ENCODE peak calls at places on chromosomes 6 and 20, in five cellular contexts. C is stomach; K is lung; Z is CD4-positive, alpha-beta T cell; X is left lung. G is an unnamed sample.

GRCh38 chr6:8939615-8940014 is 504.3 kb upstream of the SLC35B3 start:
- DNase-seq in C (no peak), K (no peak), Z (no peak), X (no peak), G (no peak)

GRCh38 chr20:58650181-58650775 is 805 bp upstream of the STX16 start:
- DNase-seq in C (no peak), K (no peak), Z (peak), X (peak), G (peak)

GRCh38 chr20:47496118-47496517 is 5.6 kb upstream of the NCOA3 start:
- DNase-seq in C (no peak), K (no peak), Z (no peak), X (no peak), G (no peak)

GRCh38 chr6:157982297-157982579 is 575 bp downstream of the SYNJ2 start:
- DNase-seq in C (peak), K (no peak), Z (peak), X (peak), G (peak)

GRCh38 chr20:62959101-62959971 is 6.8 kb downstream of the SLC17A9 start:
- DNase-seq in C (no peak), K (no peak), Z (no peak), X (peak), G (no peak)

GRCh38 chr6:30071081-30071818 is 4.3 kb downstream of the PPP1R11 start:
- DNase-seq in C (no peak), K (no peak), Z (no peak), X (peak), G (no peak)

GRCh38 chr20:40943591-40943990 is 85.0 kb upstream of the TOP1 start:
- DNase-seq in C (no peak), K (no peak), Z (no peak), X (no peak), G (no peak)

GRCh38 chr20:63134201-63134612 is 81.7 kb downstream of the YTHDF1 start:
- DNase-seq in C (no peak), K (no peak), Z (no peak), X (no peak), G (no peak)

GRCh38 chr6:83442752-83443151 is 11.9 kb upstream of the ME1 start:
- DNase-seq in C (no peak), K (no peak), Z (no peak), X (no peak), G (no peak)

GRCh38 chr6:14228571-14228970 is 111.0 kb downstream of the CD83 start:
- DNase-seq in C (no peak), K (no peak), Z (no peak), X (no peak), G (no peak)

GRCh38 chr6:73003302-73003701 is 222.0 kb downstream of the KHDC1L start:
- DNase-seq in C (no peak), K (no peak), Z (no peak), X (no peak), G (no peak)

GRCh38 chr6:32882879-32883250 is 28.9 kb downstream of the PSMB9 start:
- DNase-seq in C (no peak), K (no peak), Z (no peak), X (no peak), G (no peak)

GRCh38 chr6:13261464-13261994 is 66.8 kb downstream of the TBC1D7 start:
- DNase-seq in C (no peak), K (no peak), Z (no peak), X (no peak), G (no peak)

GRCh38 chr6:54860132-54860531 is 13.6 kb downstream of the FAM83B start:
- DNase-seq in C (no peak), K (no peak), Z (no peak), X (no peak), G (no peak)

GRCh38 chr6:129651291-129651691 is 58.7 kb downstream of the ARHGAP18 start:
- DNase-seq in C (no peak), K (no peak), Z (no peak), X (no peak), G (no peak)

GRCh38 chr6:24910331-24910849 is 25.4 kb downstream of the RIPOR2 start:
- DNase-seq in C (no peak), K (no peak), Z (peak), X (peak), G (no peak)

GRCh38 chr6:139882977-139883728 is 508.7 kb upstream of the CITED2 start:
- DNase-seq in C (no peak), K (no peak), Z (no peak), X (no peak), G (no peak)

GRCh38 chr6:2235782-2236495 is 9.5 kb downstream of the GMDS start:
- DNase-seq in C (no peak), K (no peak), Z (no peak), X (no peak), G (no peak)

GRCh38 chr6:81376745-81377144 is 375.7 kb downstream of the TENT5A start:
- DNase-seq in C (no peak), K (no peak), Z (no peak), X (no peak), G (no peak)

GRCh38 chr6:41638801-41639555 is 710 bp downstream of the MDFI start:
- DNase-seq in C (no peak), K (no peak), Z (no peak), X (no peak), G (no peak)

GRCh38 chr6:100426241-100426640 is 38.5 kb downstream of the SIM1 start:
- DNase-seq in C (no peak), K (no peak), Z (no peak), X (no peak), G (no peak)

GRCh38 chr6:69935079-69935478 is 68.7 kb downstream of the COL19A1 start:
- DNase-seq in C (no peak), K (no peak), Z (no peak), X (no peak), G (no peak)

GRCh38 chr20:45047581-45048119 is 53.3 kb downstream of the KCNS1 start:
- DNase-seq in C (no peak), K (no peak), Z (no peak), X (no peak), G (no peak)

GRCh38 chr20:54156522-54156921 is 17.3 kb downstream of the CYP24A1 start:
- DNase-seq in C (no peak), K (no peak), Z (no peak), X (no peak), G (no peak)

GRCh38 chr6:111591370-111591900 is 14.2 kb downstream of the TRAF3IP2 start:
- DNase-seq in C (peak), K (peak), Z (no peak), X (peak), G (no peak)

GRCh38 chr6:130026859-130027258 is 8.5 kb downstream of the L3MBTL3 start:
- DNase-seq in C (no peak), K (no peak), Z (no peak), X (no peak), G (no peak)

GRCh38 chr6:66825539-66825938 is 1118.5 kb upstream of the EYS start:
- DNase-seq in C (no peak), K (no peak), Z (no peak), X (no peak), G (no peak)

GRCh38 chr6:121848523-121849255 is 413.2 kb downstream of the GJA1 start:
- DNase-seq in C (no peak), K (no peak), Z (no peak), X (no peak), G (no peak)

GRCh38 chr6:85470023-85470410 is 20.1 kb downstream of the NT5E start:
- DNase-seq in C (no peak), K (no peak), Z (no peak), X (no peak), G (no peak)

GRCh38 chr20:4366076-4366475 is 350.7 kb upstream of the RNF24 start:
- DNase-seq in C (no peak), K (no peak), Z (no peak), X (no peak), G (no peak)

GRCh38 chr20:35467339-35468224 is 12.2 kb downstream of the CEP250 start:
- DNase-seq in C (no peak), K (no peak), Z (no peak), X (no peak), G (no peak)

GRCh38 chr6:133741375-133741861 is 147.5 kb upstream of the TCF21 start:
- DNase-seq in C (no peak), K (no peak), Z (no peak), X (no peak), G (no peak)

GRCh38 chr6:112933947-112934346 is 586.8 kb downstream of the RFPL4B start:
- DNase-seq in C (no peak), K (no peak), Z (no peak), X (no peak), G (no peak)

GRCh38 chr6:72250664-72251063 is 364.3 kb downstream of the RIMS1 start:
- DNase-seq in C (no peak), K (no peak), Z (no peak), X (no peak), G (no peak)

GRCh38 chr20:53352727-53353440 is 240.8 kb downstream of the ZNF217 start:
- DNase-seq in C (no peak), K (no peak), Z (no peak), X (no peak), G (no peak)

GRCh38 chr6:137712587-137712986 is 154.5 kb upstream of the TNFAIP3 start:
- DNase-seq in C (no peak), K (no peak), Z (no peak), X (no peak), G (no peak)

GRCh38 chr6:162917506-162917905 is 189.7 kb downstream of the PACRG start:
- DNase-seq in C (no peak), K (no peak), Z (no peak), X (no peak), G (no peak)

DNA sequence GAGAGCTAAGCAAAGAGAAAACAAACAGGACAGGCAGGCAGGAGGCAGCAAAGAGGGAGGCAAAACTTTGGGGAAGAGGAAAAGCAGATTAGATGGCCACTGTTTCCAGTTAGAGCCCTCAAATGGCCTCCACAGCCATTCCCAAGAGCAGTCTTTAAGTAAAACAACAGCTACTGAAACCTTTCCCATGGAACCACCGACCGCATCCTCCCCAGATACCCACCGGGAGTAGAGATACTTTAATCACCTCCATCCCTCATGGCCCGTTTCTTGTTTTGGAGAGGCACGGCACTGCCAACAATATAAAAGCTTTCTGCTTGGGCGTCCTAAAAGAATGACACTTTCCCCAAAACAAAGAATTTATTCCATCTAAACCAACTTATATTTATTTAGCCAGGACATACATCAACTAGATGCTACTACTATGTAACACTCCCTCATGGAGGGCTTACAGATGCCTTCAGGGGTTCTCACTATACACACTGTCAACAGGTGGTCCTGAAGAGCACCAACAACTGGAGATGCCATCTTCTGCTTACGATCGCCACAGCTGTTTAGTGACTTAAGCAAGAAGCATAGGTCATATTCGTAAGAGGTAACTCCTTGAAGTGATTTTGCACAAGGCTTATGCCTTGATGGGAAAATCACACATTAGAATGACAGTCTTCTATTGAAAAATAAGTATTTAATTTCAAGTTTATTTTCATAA is 43.4 kb downstream of the CNKSR3 start:
- DNase-seq in C (no peak), K (no peak), Z (no peak), X (no peak), G (no peak)
- TF ChIP-seq CTCF in C (no peak), K (no peak), Z (no peak), X (no peak), G (no peak)

DNA sequence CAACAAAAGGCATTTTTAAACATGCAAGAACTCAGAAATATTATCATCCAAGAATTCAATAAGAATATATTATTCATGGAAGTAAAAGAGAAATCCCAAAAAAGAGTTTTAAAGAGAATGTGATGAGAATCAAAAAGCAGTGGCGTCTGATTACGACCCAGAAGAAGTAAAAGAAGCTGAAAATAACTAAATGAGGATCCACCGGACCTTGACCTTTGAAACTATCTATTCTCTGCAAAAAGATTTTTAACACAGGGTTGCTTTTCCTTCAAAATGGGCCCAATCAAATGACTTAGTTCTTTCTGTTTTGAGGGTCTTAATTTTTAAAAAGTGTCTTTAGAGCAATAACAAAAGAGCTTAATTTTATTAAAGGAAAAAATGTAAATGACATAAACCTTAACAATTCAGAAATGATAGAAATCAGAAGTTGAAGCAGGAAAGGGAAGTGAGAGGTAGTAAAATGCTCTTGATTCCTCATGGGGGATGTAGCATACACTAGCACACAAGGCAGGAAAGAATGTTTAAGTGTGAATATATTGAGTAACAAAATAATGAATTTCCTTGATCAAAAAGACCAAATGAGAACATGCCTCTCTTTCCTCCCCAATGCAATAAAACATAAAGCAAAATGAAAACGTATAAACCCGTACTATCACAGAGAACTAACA is 223.1 kb upstream of the PRDM1 start:
- DNase-seq in C (no peak), K (no peak), Z (no peak), X (no peak), G (no peak)
- TF ChIP-seq CTCF in C (no peak), K (no peak), Z (no peak), X (no peak), G (no peak)

GRCh38 chr20:51680067-51680749 is 88.0 kb downstream of the ATP9A start:
- DNase-seq in C (no peak), K (no peak), Z (no peak), X (no peak), G (no peak)

GRCh38 chr20:51679254-51679921 is 88.8 kb downstream of the ATP9A start:
- DNase-seq in C (no peak), K (no peak), Z (no peak), X (no peak), G (no peak)

DNA sequence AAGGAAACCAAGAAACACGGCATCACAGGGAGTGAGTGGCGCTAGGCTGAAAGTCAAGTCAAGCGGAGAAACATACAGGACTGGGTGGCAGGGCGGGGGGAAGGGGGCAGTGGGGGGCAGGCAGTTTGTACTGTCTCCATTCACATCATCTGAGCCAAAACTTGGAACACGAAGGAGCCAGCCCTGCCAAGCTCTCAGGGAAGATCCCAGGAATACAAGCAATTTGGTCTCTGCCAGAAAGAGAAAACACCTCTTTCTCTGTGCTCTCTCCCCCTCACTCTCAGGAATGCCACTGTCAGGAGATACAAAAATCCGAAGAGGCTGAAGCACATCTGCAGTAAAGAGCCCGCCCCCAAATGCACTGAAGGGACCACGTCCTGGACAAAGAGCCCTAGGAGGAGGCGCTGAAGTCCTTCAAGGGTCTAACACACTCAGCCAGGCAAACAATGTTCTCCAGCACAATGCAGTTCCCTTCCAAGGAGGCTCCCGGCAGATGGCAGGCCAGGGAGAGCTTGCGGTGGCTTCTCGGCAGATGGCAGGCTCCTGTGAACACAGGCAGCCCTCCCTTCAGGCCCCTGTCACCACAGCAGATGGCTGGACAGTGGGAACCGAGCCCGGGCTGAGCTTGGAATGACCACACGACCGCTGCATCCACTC is 90.0 kb downstream of the ATP9A start:
- DNase-seq in C (no peak), K (no peak), Z (no peak), X (no peak), G (no peak)
- TF ChIP-seq CTCF in C (no peak), K (no peak), Z (no peak), X (no peak), G (no peak)

GRCh38 chr6:109595998-109596397 is 95.0 kb downstream of the AK9 start:
- DNase-seq in C (no peak), K (no peak), Z (no peak), X (no peak), G (no peak)
- TF ChIP-seq CTCF in C (no peak), K (peak), Z (peak), X (peak), G (no peak)

GRCh38 chr6:39226606-39227300 is 2.5 kb downstream of the KCNK5 start:
- DNase-seq in C (no peak), K (no peak), Z (no peak), X (no peak), G (no peak)
- TF ChIP-seq CTCF in C (no peak), K (no peak), Z (no peak), X (no peak), G (no peak)

DNA sequence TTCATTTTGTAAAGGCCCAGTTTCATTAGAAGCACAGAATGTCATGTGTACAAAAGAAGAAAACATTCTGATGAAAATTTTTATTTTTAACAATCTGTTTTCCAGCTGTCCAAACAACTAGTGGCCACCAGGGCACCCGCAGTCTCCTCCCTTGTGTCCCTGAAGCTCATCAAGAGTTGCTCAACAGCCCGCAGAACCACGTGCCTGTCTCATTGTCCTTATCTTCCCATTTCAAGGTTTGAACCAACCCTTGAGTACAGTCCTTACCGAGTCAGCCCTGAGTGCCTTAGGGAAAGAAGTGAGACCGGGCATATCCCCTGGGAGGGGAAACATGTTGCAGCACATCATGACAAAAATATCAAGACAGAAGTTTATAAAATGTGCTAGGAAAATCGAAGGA is 15.9 kb upstream of the ZNF133 start:
- DNase-seq in C (no peak), K (no peak), Z (no peak), X (no peak), G (no peak)
- TF ChIP-seq CTCF in C (no peak), K (no peak), Z (no peak), X (no peak), G (no peak)

DNA sequence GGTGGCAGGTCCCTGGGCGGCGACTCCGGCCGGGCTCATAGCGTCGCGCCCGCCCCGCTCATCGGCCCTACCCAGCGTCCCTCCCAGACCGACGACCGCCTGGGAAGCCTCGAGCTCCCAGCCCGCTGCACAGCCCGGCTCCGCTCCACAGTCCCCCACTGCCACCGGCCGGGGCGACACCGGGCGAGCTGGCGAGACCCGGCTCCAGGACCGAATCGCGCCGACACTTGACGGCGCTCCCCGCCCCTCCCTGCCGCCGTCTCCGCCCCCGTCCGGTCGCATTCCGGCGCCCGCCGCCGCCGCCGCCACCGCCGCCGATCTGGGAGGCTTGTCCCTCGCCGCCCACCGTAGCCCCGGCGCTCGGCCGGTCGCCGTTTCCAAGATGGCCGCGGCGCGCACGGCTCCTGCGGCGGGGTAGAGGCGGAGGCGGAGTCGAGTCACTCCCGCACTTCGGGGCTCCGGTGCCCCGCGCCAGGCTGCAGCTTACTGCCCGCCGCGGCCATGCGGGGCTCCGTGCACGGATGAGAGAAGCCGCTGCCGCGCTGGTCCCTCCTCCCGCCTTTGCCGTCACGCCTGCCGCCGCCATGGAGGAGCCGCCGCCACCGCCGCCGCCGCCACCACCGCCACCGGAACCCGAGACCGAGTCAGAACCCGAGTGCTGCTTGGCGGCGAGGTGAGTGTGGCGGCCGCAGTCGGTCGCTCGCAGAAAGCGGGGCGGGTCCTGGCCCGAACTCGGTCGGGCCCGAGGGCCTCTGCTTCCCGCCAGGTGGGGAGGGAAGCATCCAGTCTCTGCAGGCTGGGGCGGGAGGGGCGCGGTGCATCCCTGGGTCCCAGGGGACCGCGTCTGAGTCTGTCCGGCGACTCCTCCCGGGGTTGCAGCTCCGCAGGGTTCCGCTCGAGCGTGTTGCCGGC is at the start of gene MAP3K4:
- DNase-seq in C (peak), K (peak), Z (peak), X (peak), G (peak)
- TF ChIP-seq CTCF in C (no peak), K (no peak), Z (no peak), X (no peak), G (no peak)